ENCODE peak calls at places on chromosome 4, in seven cellular contexts. N is MCF 10A, F is neural crest cell, R is LNCaP clone FGC, S is heart left ventricle, D is HFFc6, W is kidney. Q is an unnamed sample.
A peak's percentile ranks its signal among the peaks of the same experiment; 100 is the strongest.

GRCh38 chr4:71009796-71010588 is 16.5 kb downstream of the DCK start:
- DNase-seq in N (peak; percentile 46), F (no peak), R (peak; percentile 32), S (no peak), D (no peak), W (no peak), Q (no peak)

GRCh38 chr4:59630922-59631321 is 1569.2 kb upstream of the ADGRL3 start:
- DNase-seq in N (no peak), F (no peak), R (peak; percentile 91), S (no peak), D (no peak), W (no peak), Q (no peak)

GRCh38 chr4:106238819-106239420 is 77.1 kb downstream of the TBCK start:
- DNase-seq in N (peak; percentile 56), F (peak; percentile 4), R (peak; percentile 11), S (no peak), D (peak; percentile 37), W (no peak), Q (no peak)

GRCh38 chr4:113355550-113356371 is 306.3 kb downstream of the ANK2 start:
- DNase-seq in N (peak; percentile 87), F (no peak), R (no peak), S (peak; percentile 40), D (peak; percentile 83), W (peak; percentile 55), Q (no peak)

GRCh38 chr4:74838746-74839370 is 44.5 kb upstream of the BTC start:
- DNase-seq in N (peak; percentile 74), F (no peak), R (no peak), S (no peak), D (peak; percentile 4), W (no peak), Q (no peak)

GRCh38 chr4:73376962-73377361 is 27.1 kb upstream of the ALB start:
- DNase-seq in N (no peak), F (no peak), R (no peak), S (no peak), D (no peak), W (no peak), Q (no peak)

GRCh38 chr4:98446499-98447375 is 185.6 kb downstream of the RAP1GDS1 start:
- DNase-seq in N (peak; percentile 85), F (no peak), R (no peak), S (no peak), D (no peak), W (no peak), Q (no peak)

GRCh38 chr4:17781072-17781830 is at the start of gene FAM184B:
- DNase-seq in N (no peak), F (peak; percentile 12), R (no peak), S (no peak), D (no peak), W (peak; percentile 65), Q (no peak)

GRCh38 chr4:130092187-130093015 is 996.4 kb downstream of the C4orf33 start:
- DNase-seq in N (no peak), F (no peak), R (no peak), S (no peak), D (no peak), W (no peak), Q (no peak)

GRCh38 chr4:6959261-6959660 is 49.6 kb downstream of the TBC1D14 start:
- DNase-seq in N (no peak), F (no peak), R (no peak), S (no peak), D (no peak), W (no peak), Q (no peak)

GRCh38 chr4:6957994-6958393 is 48.4 kb downstream of the TBC1D14 start:
- DNase-seq in N (no peak), F (no peak), R (no peak), S (no peak), D (no peak), W (no peak), Q (no peak)

GRCh38 chr4:6960628-6961027 is 51.0 kb downstream of the TBC1D14 start:
- DNase-seq in N (no peak), F (no peak), R (no peak), S (no peak), D (no peak), W (no peak), Q (no peak)

GRCh38 chr4:6961496-6962210 is 52.0 kb downstream of the TBC1D14 start:
- DNase-seq in N (no peak), F (no peak), R (no peak), S (no peak), D (no peak), W (no peak), Q (no peak)

DNA sequence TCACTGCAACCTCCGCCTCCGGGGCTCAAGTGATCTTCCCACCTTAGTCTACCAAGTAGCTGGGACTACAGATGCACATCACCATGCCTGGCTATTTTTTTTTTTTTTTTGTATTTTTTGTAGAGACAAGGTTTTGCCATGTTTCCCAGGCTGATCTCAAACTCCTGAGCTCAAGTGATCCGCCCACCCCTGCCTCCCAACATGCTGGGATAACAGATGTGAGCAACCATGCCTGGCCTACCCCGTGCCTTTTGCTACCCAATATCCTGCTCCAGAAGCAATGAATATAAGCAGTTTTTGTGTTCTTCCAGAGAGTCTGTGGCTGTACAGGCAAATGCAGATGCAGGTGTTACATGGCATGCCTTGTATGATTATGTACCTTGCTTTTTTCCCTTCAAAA is 50.5 kb downstream of the TBC1D14 start:
- DNase-seq in N (no peak), F (no peak), R (no peak), S (no peak), D (no peak), W (no peak), Q (no peak)
- TF ChIP-seq CTCF in N (no peak), F (no peak), R (no peak), S (no peak), D (no peak), W (no peak), Q (no peak)

GRCh38 chr4:8047837-8048678 is 108.4 kb upstream of the AFAP1 start:
- DNase-seq in N (no peak), F (no peak), R (no peak), S (no peak), D (no peak), W (no peak), Q (no peak)
- TF ChIP-seq CTCF in N (no peak), F (no peak), R (no peak), S (no peak), D (no peak), W (no peak), Q (no peak)

GRCh38 chr4:144562019-144562740 is 83.8 kb upstream of the HHIP start:
- DNase-seq in N (no peak), F (no peak), R (no peak), S (no peak), D (no peak), W (peak; percentile 58), Q (no peak)
- TF ChIP-seq CTCF in N (no peak), F (no peak), R (no peak), S (no peak), D (no peak), W (peak; percentile 26), Q (no peak)

DNA sequence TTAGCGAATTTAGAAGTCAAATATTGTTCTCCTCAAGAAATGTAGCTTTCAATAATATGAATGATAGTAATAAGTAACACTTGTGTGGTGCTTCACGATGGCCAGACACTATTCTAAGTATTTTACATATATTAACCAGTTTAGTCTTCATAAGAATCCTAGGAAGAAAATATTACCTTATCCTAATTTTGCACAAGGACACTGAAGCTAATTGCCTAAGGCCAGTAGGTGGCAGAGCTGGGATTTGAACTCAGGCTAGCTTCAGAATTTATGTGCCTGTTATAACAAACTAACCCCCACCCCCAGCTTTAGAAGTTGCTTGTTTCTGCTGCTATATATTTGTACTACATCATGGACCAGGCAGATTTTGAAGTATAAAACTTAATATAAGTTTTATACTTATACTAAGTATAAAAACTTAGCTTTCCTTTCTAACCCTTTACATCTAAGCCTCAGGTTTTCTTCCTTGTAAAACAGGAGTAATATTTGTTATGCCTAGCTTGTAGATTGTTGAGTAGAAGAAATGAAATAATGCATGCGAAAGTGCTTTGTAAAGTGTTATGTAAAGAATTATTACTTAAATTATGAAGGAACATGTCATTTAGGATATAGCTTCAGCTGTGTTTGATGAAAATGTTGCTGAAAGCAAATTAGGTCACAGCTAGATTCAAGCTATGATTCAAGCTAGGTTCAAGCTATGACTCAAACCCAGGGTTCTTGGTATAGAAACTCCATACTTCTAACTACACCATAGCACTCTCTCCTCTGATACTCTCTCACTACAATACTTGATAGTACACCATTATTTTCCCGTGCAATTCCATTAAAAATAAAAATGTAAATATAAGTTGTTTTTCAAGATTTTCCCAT is 4.2 kb upstream of the CDS1 start:
- DNase-seq in N (peak; percentile 67), F (no peak), R (peak; percentile 32), S (no peak), D (peak; percentile 29), W (no peak), Q (no peak)
- TF ChIP-seq CTCF in N (peak; percentile 48), F (peak; percentile 62), R (peak; percentile 74), S (peak; percentile 24), D (peak; percentile 79), W (peak; percentile 55), Q (peak; percentile 82)

GRCh38 chr4:169286562-169287301 is 16.0 kb upstream of the SH3RF1 start:
- DNase-seq in N (peak; percentile 56), F (no peak), R (no peak), S (no peak), D (no peak), W (no peak), Q (no peak)
- TF ChIP-seq CTCF in N (no peak), F (peak; percentile 45), R (no peak), S (peak; percentile 23), D (peak; percentile 58), W (no peak), Q (peak; percentile 17)

Q was measured in chondrocyte.